ENCODE peak calls at places on chromosomes 1 and 21, in seven cellular contexts. One of them, this sample, is unnamed.

GRCh38 chr1:8259498-8260290 is 58.2 kb upstream of the SLC45A1 start:
- DNase-seq in mesenchymal stem cell: peak; percentile 86
- DNase-seq in trophoblast cell: peak; percentile 55
- DNase-seq in IMR-90: peak; percentile 85
- DNase-seq in H9: no peak
- DNase-seq in H1: no peak
- DNase-seq in neuronal stem cell: no peak
- DNase-seq in this sample: peak; percentile 56

GRCh38 chr1:101181930-101182329 is 54.9 kb upstream of the S1PR1 start:
- DNase-seq in H9: no peak
- DNase-seq in neuronal stem cell: no peak
- DNase-seq in H1: no peak
- DNase-seq in IMR-90: peak; percentile 75
- DNase-seq in mesenchymal stem cell: peak; percentile 61
- DNase-seq in trophoblast cell: no peak
- DNase-seq in this sample: no peak

GRCh38 chr1:67889940-67890567 is 56.8 kb upstream of the GNG12 start:
- DNase-seq in H1: no peak
- DNase-seq in neuronal stem cell: no peak
- DNase-seq in trophoblast cell: peak; percentile 55
- DNase-seq in mesenchymal stem cell: peak; percentile 86
- DNase-seq in H9: no peak
- DNase-seq in IMR-90: peak; percentile 93
- DNase-seq in this sample: peak; percentile 82

GRCh38 chr1:41380979-41381690 is 19.9 kb downstream of the FOXO6 start:
- DNase-seq in trophoblast cell: no peak
- DNase-seq in neuronal stem cell: no peak
- DNase-seq in H1: no peak
- DNase-seq in H9: no peak
- DNase-seq in IMR-90: no peak
- DNase-seq in mesenchymal stem cell: no peak
- DNase-seq in this sample: no peak

GRCh38 chr1:12144236-12144635 is 22.6 kb upstream of the TNFRSF1B start:
- DNase-seq in neuronal stem cell: no peak
- DNase-seq in mesenchymal stem cell: no peak
- DNase-seq in H1: no peak
- DNase-seq in H9: no peak
- DNase-seq in trophoblast cell: peak; percentile 50
- DNase-seq in IMR-90: no peak
- DNase-seq in this sample: no peak

GRCh38 chr1:112298558-112298957 is 97.5 kb upstream of the CTTNBP2NL start:
- DNase-seq in H1: peak; percentile 88
- DNase-seq in H9: peak; percentile 71
- DNase-seq in trophoblast cell: peak; percentile 78
- DNase-seq in mesenchymal stem cell: peak; percentile 48
- DNase-seq in neuronal stem cell: peak; percentile 26
- DNase-seq in IMR-90: peak; percentile 42
- DNase-seq in this sample: peak; percentile 82

GRCh38 chr1:226108935-226109828 is 46.7 kb downstream of the H3-3A start:
- DNase-seq in H9: no peak
- DNase-seq in mesenchymal stem cell: peak; percentile 19
- DNase-seq in IMR-90: peak; percentile 36
- DNase-seq in neuronal stem cell: no peak
- DNase-seq in trophoblast cell: no peak
- DNase-seq in H1: no peak
- DNase-seq in this sample: no peak

GRCh38 chr1:65059930-65060538 is 88.0 kb upstream of the AK4 start:
- DNase-seq in H1: no peak
- DNase-seq in IMR-90: peak; percentile 61
- DNase-seq in neuronal stem cell: no peak
- DNase-seq in mesenchymal stem cell: peak; percentile 44
- DNase-seq in trophoblast cell: peak; percentile 45
- DNase-seq in H9: no peak
- DNase-seq in this sample: peak; percentile 31

GRCh38 chr1:18913065-18913502 is 10.7 kb upstream of the ALDH4A1 start:
- DNase-seq in mesenchymal stem cell: peak; percentile 90
- DNase-seq in neuronal stem cell: peak; percentile 71
- DNase-seq in IMR-90: peak; percentile 82
- DNase-seq in H9: peak; percentile 92
- DNase-seq in H1: peak; percentile 96
- DNase-seq in trophoblast cell: peak; percentile 75
- DNase-seq in this sample: peak; percentile 90

GRCh38 chr1:152486400-152487006 is 24.1 kb upstream of the LCE5A start:
- DNase-seq in neuronal stem cell: no peak
- DNase-seq in H1: peak; percentile 45
- DNase-seq in IMR-90: no peak
- DNase-seq in H9: no peak
- DNase-seq in trophoblast cell: peak; percentile 32
- DNase-seq in mesenchymal stem cell: no peak
- DNase-seq in this sample: peak; percentile 7

GRCh38 chr1:211577277-211577825 is 1.6 kb downstream of the SLC30A1 start:
- DNase-seq in H1: no peak
- DNase-seq in neuronal stem cell: no peak
- DNase-seq in IMR-90: peak; percentile 13
- DNase-seq in trophoblast cell: peak; percentile 21
- DNase-seq in mesenchymal stem cell: peak; percentile 52
- DNase-seq in H9: no peak
- DNase-seq in this sample: no peak

GRCh38 chr1:219123041-219123440 is 50.6 kb upstream of the LYPLAL1 start:
- DNase-seq in H1: no peak
- DNase-seq in neuronal stem cell: no peak
- DNase-seq in IMR-90: peak; percentile 12
- DNase-seq in H9: no peak
- DNase-seq in trophoblast cell: no peak
- DNase-seq in mesenchymal stem cell: no peak
- DNase-seq in this sample: peak; percentile 6

GRCh38 chr1:24089743-24090555 is 22.0 kb downstream of the MYOM3 start:
- DNase-seq in mesenchymal stem cell: no peak
- DNase-seq in trophoblast cell: no peak
- DNase-seq in H1: no peak
- DNase-seq in neuronal stem cell: no peak
- DNase-seq in H9: no peak
- DNase-seq in IMR-90: no peak
- DNase-seq in this sample: no peak

GRCh38 chr1:91732291-91732953 is 153.5 kb downstream of the TGFBR3 start:
- DNase-seq in H9: no peak
- DNase-seq in trophoblast cell: no peak
- DNase-seq in mesenchymal stem cell: peak; percentile 80
- DNase-seq in H1: no peak
- DNase-seq in neuronal stem cell: no peak
- DNase-seq in IMR-90: peak; percentile 91
- DNase-seq in this sample: peak; percentile 65

GRCh38 chr1:219085082-219085481 is 88.6 kb upstream of the LYPLAL1 start:
- DNase-seq in neuronal stem cell: no peak
- DNase-seq in mesenchymal stem cell: peak; percentile 7
- DNase-seq in IMR-90: peak; percentile 77
- DNase-seq in H1: no peak
- DNase-seq in trophoblast cell: no peak
- DNase-seq in H9: no peak
- DNase-seq in this sample: no peak

GRCh38 chr21:41316200-41316599 is 401 bp upstream of the FAM3B start:
- DNase-seq in neuronal stem cell: no peak
- DNase-seq in IMR-90: no peak
- DNase-seq in H1: no peak
- DNase-seq in trophoblast cell: no peak
- DNase-seq in mesenchymal stem cell: no peak
- DNase-seq in H9: no peak
- DNase-seq in this sample: no peak

GRCh38 chr1:62643283-62643682 is 44.9 kb downstream of the DOCK7 start:
- DNase-seq in mesenchymal stem cell: no peak
- DNase-seq in H9: no peak
- DNase-seq in IMR-90: no peak
- DNase-seq in neuronal stem cell: no peak
- DNase-seq in H1: no peak
- DNase-seq in trophoblast cell: no peak
- DNase-seq in this sample: no peak

GRCh38 chr1:99740141-99740540 is 26.3 kb downstream of the FRRS1 start:
- DNase-seq in H1: no peak
- DNase-seq in IMR-90: no peak
- DNase-seq in mesenchymal stem cell: no peak
- DNase-seq in trophoblast cell: no peak
- DNase-seq in H9: no peak
- DNase-seq in neuronal stem cell: no peak
- DNase-seq in this sample: no peak

GRCh38 chr1:151314137-151314875 is 12.9 kb downstream of the PI4KB start:
- DNase-seq in H9: no peak
- DNase-seq in trophoblast cell: peak; percentile 61
- DNase-seq in H1: no peak
- DNase-seq in mesenchymal stem cell: peak; percentile 78
- DNase-seq in neuronal stem cell: no peak
- DNase-seq in IMR-90: peak; percentile 87
- DNase-seq in this sample: peak; percentile 37

GRCh38 chr1:109201123-109201703 is 12.5 kb upstream of the SARS1 start:
- DNase-seq in H9: peak; percentile 76
- DNase-seq in trophoblast cell: peak; percentile 68
- DNase-seq in IMR-90: peak; percentile 96
- DNase-seq in mesenchymal stem cell: peak; percentile 67
- DNase-seq in H1: peak; percentile 86
- DNase-seq in neuronal stem cell: peak; percentile 46
- DNase-seq in this sample: peak; percentile 78

GRCh38 chr1:36475910-36476604 is 6.7 kb downstream of the CSF3R start:
- DNase-seq in mesenchymal stem cell: no peak
- DNase-seq in neuronal stem cell: no peak
- DNase-seq in H9: no peak
- DNase-seq in H1: no peak
- DNase-seq in IMR-90: no peak
- DNase-seq in trophoblast cell: no peak
- DNase-seq in this sample: no peak

GRCh38 chr1:109392788-109393580 is 4.7 kb downstream of the SORT1 start:
- DNase-seq in mesenchymal stem cell: peak; percentile 87
- DNase-seq in neuronal stem cell: no peak
- DNase-seq in H9: no peak
- DNase-seq in trophoblast cell: peak; percentile 22
- DNase-seq in H1: no peak
- DNase-seq in IMR-90: peak; percentile 81
- DNase-seq in this sample: no peak

DNA sequence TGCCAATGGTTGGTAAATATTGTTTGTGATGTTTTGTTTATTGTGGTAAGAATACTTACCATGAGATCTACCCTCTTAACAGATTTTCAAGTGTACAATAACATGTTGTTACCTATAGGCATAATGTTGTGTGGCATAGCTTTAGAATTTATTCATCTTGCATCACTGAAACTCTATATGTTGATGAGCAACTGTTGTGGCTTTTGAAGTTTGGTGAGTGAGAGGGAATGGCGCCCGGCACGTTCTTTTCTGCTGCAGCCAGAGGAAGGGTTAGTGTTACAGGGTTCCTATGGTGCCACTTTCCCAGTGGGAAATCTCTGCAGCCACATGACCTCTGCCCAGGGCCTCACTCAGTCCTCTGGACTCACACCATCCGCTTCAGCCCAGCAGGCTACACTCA is 342.5 kb upstream of the ADGRL2 start:
- DNase-seq in H1: no peak
- DNase-seq in H9: no peak
- DNase-seq in neuronal stem cell: no peak
- DNase-seq in mesenchymal stem cell: no peak
- DNase-seq in trophoblast cell: no peak
- DNase-seq in IMR-90: no peak
- DNase-seq in this sample: no peak
- H3K79me1 ChIP-seq in H1: no peaks in the 10 kb centered on the region
- H3K79me1 ChIP-seq in H9: no peaks in the 10 kb centered on the region
- H3K79me1 ChIP-seq in neuronal stem cell: no peaks in the 10 kb centered on the region
- H3K79me1 ChIP-seq in mesenchymal stem cell: no peaks in the 10 kb centered on the region
- H3K79me1 ChIP-seq in trophoblast cell: no peaks in the 10 kb centered on the region
- H3K79me1 ChIP-seq in IMR-90: no peaks in the 10 kb centered on the region
- H3K79me1 ChIP-seq in this sample: no peaks in the 10 kb centered on the region

GRCh38 chr1:57858740-57859139 is 434.9 kb upstream of the DAB1 start:
- DNase-seq in H9: no peak
- DNase-seq in trophoblast cell: peak; percentile 1
- DNase-seq in mesenchymal stem cell: no peak
- DNase-seq in IMR-90: no peak
- DNase-seq in neuronal stem cell: no peak
- DNase-seq in H1: no peak
- DNase-seq in this sample: peak; percentile 6
- H3K79me1 ChIP-seq in H9: no peaks in the 10 kb centered on the region
- H3K79me1 ChIP-seq in trophoblast cell: no peaks in the 10 kb centered on the region
- H3K79me1 ChIP-seq in mesenchymal stem cell: no peaks in the 10 kb centered on the region
- H3K79me1 ChIP-seq in IMR-90: no peaks in the 10 kb centered on the region
- H3K79me1 ChIP-seq in neuronal stem cell: no peaks in the 10 kb centered on the region
- H3K79me1 ChIP-seq in H1: no peaks in the 10 kb centered on the region
- H3K79me1 ChIP-seq in this sample: no peaks in the 10 kb centered on the region

DNA sequence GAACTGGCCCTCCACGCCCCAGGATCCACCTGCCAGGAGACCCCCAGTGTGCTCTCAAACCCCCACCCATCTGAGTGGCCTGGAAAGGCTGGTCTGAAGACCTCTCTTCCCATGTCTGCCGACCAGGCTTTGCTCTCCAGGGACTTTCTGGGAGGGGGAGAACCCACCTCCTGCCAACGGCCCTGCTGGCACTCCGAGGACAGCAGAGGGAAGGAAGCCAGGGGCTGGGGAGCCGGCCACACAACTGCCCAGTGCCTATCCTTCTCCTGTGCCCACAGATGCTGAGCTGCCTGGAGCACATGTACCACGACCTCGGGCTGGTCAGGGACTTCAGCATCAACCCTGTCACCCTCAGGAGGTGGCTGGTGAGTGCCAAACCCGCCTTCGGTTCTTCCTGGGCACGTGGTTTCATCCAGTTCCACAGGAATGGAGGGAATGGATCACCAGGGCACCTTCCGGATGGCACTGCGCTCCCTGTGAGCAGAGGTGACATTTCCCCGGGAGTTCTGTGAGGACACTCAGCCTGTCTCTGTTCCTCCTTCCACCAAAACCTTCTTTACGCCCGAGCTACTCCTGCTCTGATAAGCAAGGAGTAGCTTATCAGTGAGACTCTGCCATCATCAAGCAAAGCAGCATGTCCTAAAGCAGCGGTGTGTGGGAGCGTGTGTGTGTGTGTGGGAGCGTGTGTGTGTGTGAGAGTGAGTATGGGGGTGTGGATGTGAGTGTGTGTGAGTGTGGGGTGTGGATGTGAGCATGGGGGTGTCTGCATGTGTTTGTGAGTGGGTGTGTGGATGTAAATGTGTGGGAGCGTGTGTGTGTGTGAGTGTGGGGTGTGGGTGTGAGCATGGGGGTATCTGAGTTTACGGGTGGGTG is 105.5 kb downstream of the PDE9A start:
- DNase-seq in trophoblast cell: no peak
- DNase-seq in neuronal stem cell: no peak
- DNase-seq in IMR-90: no peak
- DNase-seq in H1: no peak
- DNase-seq in H9: no peak
- DNase-seq in mesenchymal stem cell: no peak
- DNase-seq in this sample: no peak
- H3K79me1 ChIP-seq in trophoblast cell: no peaks in the 10 kb centered on the region
- H3K79me1 ChIP-seq in neuronal stem cell: peaks cover 1% of the 10 kb centered on the region
- H3K79me1 ChIP-seq in IMR-90: no peaks in the 10 kb centered on the region
- H3K79me1 ChIP-seq in H1: no peaks in the 10 kb centered on the region
- H3K79me1 ChIP-seq in H9: no peaks in the 10 kb centered on the region
- H3K79me1 ChIP-seq in mesenchymal stem cell: no peaks in the 10 kb centered on the region
- H3K79me1 ChIP-seq in this sample: no peaks in the 10 kb centered on the region

DNA sequence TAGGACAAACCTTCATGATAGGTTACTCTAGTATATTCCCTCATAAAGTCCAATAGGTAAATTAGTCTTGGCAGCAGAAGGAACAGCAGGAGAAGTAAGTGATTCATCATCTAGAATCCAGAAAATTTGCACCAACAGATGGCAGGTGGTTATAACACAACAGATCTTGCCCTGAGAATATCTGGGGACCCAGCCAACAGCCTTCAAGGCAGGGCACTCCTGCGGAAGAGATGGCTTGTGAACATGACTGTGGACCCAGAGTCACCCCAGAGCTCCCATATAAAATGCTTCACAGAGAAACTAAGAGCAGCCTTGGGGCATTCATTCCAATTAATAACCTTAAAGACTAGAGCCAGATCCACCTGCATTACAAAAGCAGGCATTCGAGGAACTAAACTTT is 7.9 kb upstream of the PLA2G2C start:
- DNase-seq in neuronal stem cell: no peak
- DNase-seq in IMR-90: no peak
- DNase-seq in H1: no peak
- DNase-seq in trophoblast cell: no peak
- DNase-seq in H9: no peak
- DNase-seq in mesenchymal stem cell: no peak
- DNase-seq in this sample: no peak
- H3K79me1 ChIP-seq in neuronal stem cell: no peaks in the 10 kb centered on the region
- H3K79me1 ChIP-seq in IMR-90: no peaks in the 10 kb centered on the region
- H3K79me1 ChIP-seq in H1: no peaks in the 10 kb centered on the region
- H3K79me1 ChIP-seq in trophoblast cell: no peaks in the 10 kb centered on the region
- H3K79me1 ChIP-seq in H9: no peaks in the 10 kb centered on the region
- H3K79me1 ChIP-seq in mesenchymal stem cell: no peaks in the 10 kb centered on the region
- H3K79me1 ChIP-seq in this sample: no peaks in the 10 kb centered on the region

This sample was measured in mesendoderm.